ENCODE peak calls at places on chromosome 18, in seven cellular contexts. One of them, this sample, is unnamed.

GRCh38 chr18:12271376-12272235 is 17.4 kb downstream of the CIDEA start:
- DNase-seq in endothelial cell: peak
- DNase-seq in activated CD4-positive, alpha-beta T cell treated with anti-CD3 and anti-CD28 coated beads for 48 hours: peak
- DNase-seq in ovary: peak
- DNase-seq in colonic mucosa: peak
- DNase-seq in Panc1: peak
- DNase-seq in CD8-positive, alpha-beta memory T cell: no peak
- DNase-seq in this sample: peak

GRCh38 chr18:13390711-13391110 is 172.2 kb downstream of the LDLRAD4 start:
- DNase-seq in colonic mucosa: no peak
- DNase-seq in CD8-positive, alpha-beta memory T cell: no peak
- DNase-seq in activated CD4-positive, alpha-beta T cell treated with anti-CD3 and anti-CD28 coated beads for 48 hours: no peak
- DNase-seq in Panc1: no peak
- DNase-seq in ovary: no peak
- DNase-seq in endothelial cell: no peak
- DNase-seq in this sample: no peak

GRCh38 chr18:79941473-79942119 is 9.9 kb downstream of the SLC66A2 start:
- DNase-seq in colonic mucosa: peak
- DNase-seq in CD8-positive, alpha-beta memory T cell: no peak
- DNase-seq in endothelial cell: no peak
- DNase-seq in Panc1: no peak
- DNase-seq in activated CD4-positive, alpha-beta T cell treated with anti-CD3 and anti-CD28 coated beads for 48 hours: no peak
- DNase-seq in ovary: peak
- DNase-seq in this sample: no peak

GRCh38 chr18:26649193-26649543 is 100.8 kb upstream of the KCTD1 start:
- DNase-seq in CD8-positive, alpha-beta memory T cell: no peak
- DNase-seq in colonic mucosa: no peak
- DNase-seq in activated CD4-positive, alpha-beta T cell treated with anti-CD3 and anti-CD28 coated beads for 48 hours: no peak
- DNase-seq in endothelial cell: no peak
- DNase-seq in Panc1: no peak
- DNase-seq in ovary: no peak
- DNase-seq in this sample: no peak

GRCh38 chr18:8741524-8741923 is 36.2 kb downstream of the MTCL1 start:
- DNase-seq in Panc1: no peak
- DNase-seq in activated CD4-positive, alpha-beta T cell treated with anti-CD3 and anti-CD28 coated beads for 48 hours: no peak
- DNase-seq in colonic mucosa: no peak
- DNase-seq in CD8-positive, alpha-beta memory T cell: no peak
- DNase-seq in ovary: no peak
- DNase-seq in endothelial cell: no peak
- DNase-seq in this sample: no peak

GRCh38 chr18:7482342-7482741 is 84.8 kb upstream of the PTPRM start:
- DNase-seq in Panc1: no peak
- DNase-seq in endothelial cell: no peak
- DNase-seq in CD8-positive, alpha-beta memory T cell: no peak
- DNase-seq in colonic mucosa: no peak
- DNase-seq in ovary: no peak
- DNase-seq in activated CD4-positive, alpha-beta T cell treated with anti-CD3 and anti-CD28 coated beads for 48 hours: no peak
- DNase-seq in this sample: no peak

GRCh38 chr18:49020129-49020528 is 69.4 kb upstream of the SMAD7 start:
- DNase-seq in activated CD4-positive, alpha-beta T cell treated with anti-CD3 and anti-CD28 coated beads for 48 hours: no peak
- DNase-seq in endothelial cell: no peak
- DNase-seq in ovary: no peak
- DNase-seq in CD8-positive, alpha-beta memory T cell: no peak
- DNase-seq in colonic mucosa: peak
- DNase-seq in Panc1: no peak
- DNase-seq in this sample: no peak

GRCh38 chr18:14949800-14950415 is 201.9 kb downstream of the ANKRD30B start:
- DNase-seq in activated CD4-positive, alpha-beta T cell treated with anti-CD3 and anti-CD28 coated beads for 48 hours: no peak
- DNase-seq in endothelial cell: no peak
- DNase-seq in ovary: no peak
- DNase-seq in colonic mucosa: no peak
- DNase-seq in CD8-positive, alpha-beta memory T cell: no peak
- DNase-seq in Panc1: no peak
- DNase-seq in this sample: no peak

GRCh38 chr18:58393295-58393694 is 235.6 kb downstream of the ALPK2 start:
- DNase-seq in Panc1: no peak
- DNase-seq in endothelial cell: no peak
- DNase-seq in activated CD4-positive, alpha-beta T cell treated with anti-CD3 and anti-CD28 coated beads for 48 hours: no peak
- DNase-seq in CD8-positive, alpha-beta memory T cell: no peak
- DNase-seq in colonic mucosa: peak
- DNase-seq in ovary: no peak
- DNase-seq in this sample: no peak

GRCh38 chr18:56021136-56021813 is 433.3 kb upstream of the TCF4 start:
- DNase-seq in colonic mucosa: no peak
- DNase-seq in activated CD4-positive, alpha-beta T cell treated with anti-CD3 and anti-CD28 coated beads for 48 hours: no peak
- DNase-seq in Panc1: no peak
- DNase-seq in endothelial cell: no peak
- DNase-seq in ovary: no peak
- DNase-seq in CD8-positive, alpha-beta memory T cell: no peak
- DNase-seq in this sample: no peak

GRCh38 chr18:33212363-33212762 is 228.2 kb downstream of the CCDC178 start:
- DNase-seq in endothelial cell: no peak
- DNase-seq in activated CD4-positive, alpha-beta T cell treated with anti-CD3 and anti-CD28 coated beads for 48 hours: no peak
- DNase-seq in CD8-positive, alpha-beta memory T cell: no peak
- DNase-seq in ovary: no peak
- DNase-seq in Panc1: no peak
- DNase-seq in colonic mucosa: no peak
- DNase-seq in this sample: no peak

GRCh38 chr18:8508320-8508719 is 100.9 kb upstream of the RAB12 start:
- DNase-seq in ovary: no peak
- DNase-seq in activated CD4-positive, alpha-beta T cell treated with anti-CD3 and anti-CD28 coated beads for 48 hours: no peak
- DNase-seq in endothelial cell: no peak
- DNase-seq in Panc1: no peak
- DNase-seq in CD8-positive, alpha-beta memory T cell: no peak
- DNase-seq in colonic mucosa: no peak
- DNase-seq in this sample: no peak

GRCh38 chr18:830315-830901 is 18.4 kb upstream of the YES1 start:
- DNase-seq in activated CD4-positive, alpha-beta T cell treated with anti-CD3 and anti-CD28 coated beads for 48 hours: no peak
- DNase-seq in colonic mucosa: no peak
- DNase-seq in CD8-positive, alpha-beta memory T cell: no peak
- DNase-seq in Panc1: no peak
- DNase-seq in ovary: no peak
- DNase-seq in endothelial cell: peak
- DNase-seq in this sample: peak

GRCh38 chr18:14086459-14087231 is 45.6 kb downstream of the ZNF519 start:
- DNase-seq in activated CD4-positive, alpha-beta T cell treated with anti-CD3 and anti-CD28 coated beads for 48 hours: no peak
- DNase-seq in CD8-positive, alpha-beta memory T cell: no peak
- DNase-seq in colonic mucosa: no peak
- DNase-seq in Panc1: no peak
- DNase-seq in endothelial cell: peak
- DNase-seq in ovary: no peak
- DNase-seq in this sample: no peak

GRCh38 chr18:46424898-46425297 is 232.1 kb downstream of the LOXHD1 start:
- DNase-seq in ovary: no peak
- DNase-seq in Panc1: no peak
- DNase-seq in CD8-positive, alpha-beta memory T cell: no peak
- DNase-seq in colonic mucosa: no peak
- DNase-seq in activated CD4-positive, alpha-beta T cell treated with anti-CD3 and anti-CD28 coated beads for 48 hours: no peak
- DNase-seq in endothelial cell: no peak
- DNase-seq in this sample: no peak

GRCh38 chr18:22489694-22490093 is 72.0 kb upstream of the CTAGE1 start:
- DNase-seq in Panc1: no peak
- DNase-seq in colonic mucosa: peak
- DNase-seq in endothelial cell: no peak
- DNase-seq in ovary: no peak
- DNase-seq in CD8-positive, alpha-beta memory T cell: no peak
- DNase-seq in activated CD4-positive, alpha-beta T cell treated with anti-CD3 and anti-CD28 coated beads for 48 hours: no peak
- DNase-seq in this sample: no peak